ENCODE peak calls at places on chromosomes 13 and 19, in eight cellular contexts. Z is colonic mucosa; W is heart right ventricle; Q is ovary; K is upper lobe of right lung; L is CD8-positive, alpha-beta memory T cell; A is right cardiac atrium; C is aorta. P is an unnamed sample.

GRCh38 chr19:16118489-16119033 is 6.9 kb downstream of the RAB8A start:
- DNase-seq in W (no peak), Q (no peak), C (peak; percentile 70), Z (no peak), A (peak; percentile 71), L (no peak), K (peak; percentile 72), P (no peak)

GRCh38 chr13:112686364-112686763 is 3.5 kb upstream of the ATP11A start:
- DNase-seq in Q (no peak), C (no peak), K (peak; percentile 70), W (no peak), A (no peak), L (no peak), Z (no peak), P (no peak)

GRCh38 chr19:18000981-18001836 is 6.8 kb upstream of the ARRDC2 start:
- DNase-seq in K (peak; percentile 96), A (peak; percentile 98), W (peak; percentile 87), L (peak; percentile 98), C (peak; percentile 97), Z (peak; percentile 96), Q (peak; percentile 82), P (peak; percentile 92)

GRCh38 chr19:38304352-38304865 is 358 bp downstream of the C19orf33 start:
- DNase-seq in K (no peak), Z (no peak), C (no peak), L (no peak), W (no peak), Q (no peak), A (no peak), P (no peak)

GRCh38 chr13:112851107-112852046 is 117.6 kb upstream of the MCF2L start:
- DNase-seq in K (no peak), A (no peak), L (no peak), Q (no peak), C (peak; percentile 36), Z (no peak), W (no peak), P (no peak)

GRCh38 chr19:5718579-5719273 is 1.2 kb downstream of the LONP1 start:
- DNase-seq in W (no peak), L (no peak), C (no peak), K (no peak), A (no peak), Z (no peak), Q (no peak), P (no peak)

GRCh38 chr13:102830646-102831045 is 15.2 kb upstream of the ERCC5 start:
- DNase-seq in A (peak; percentile 50), Z (peak; percentile 76), K (no peak), L (no peak), C (no peak), Q (no peak), W (no peak), P (no peak)

GRCh38 chr13:60230593-60230992 is 66.9 kb upstream of the DIAPH3 start:
- DNase-seq in Q (no peak), A (no peak), Z (no peak), L (no peak), W (no peak), K (no peak), C (no peak), P (no peak)

GRCh38 chr19:39941615-39942507 is 7.4 kb upstream of the FCGBP start:
- DNase-seq in A (no peak), Z (no peak), K (no peak), L (peak; percentile 84), W (no peak), Q (no peak), C (no peak), P (peak; percentile 32)

GRCh38 chr13:19088416-19088815 is 93.2 kb downstream of the TUBA3C start:
- DNase-seq in K (no peak), Q (no peak), Z (no peak), W (no peak), A (no peak), L (no peak), C (no peak), P (no peak)

GRCh38 chr13:19085876-19086275 is 95.7 kb downstream of the TUBA3C start:
- DNase-seq in Q (no peak), Z (no peak), A (no peak), C (no peak), W (no peak), L (no peak), K (no peak), P (no peak)

GRCh38 chr13:19089315-19089714 is 92.3 kb downstream of the TUBA3C start:
- DNase-seq in K (no peak), Z (no peak), W (no peak), A (no peak), L (no peak), Q (no peak), C (no peak), P (no peak)

GRCh38 chr13:19083340-19083739 is 98.3 kb downstream of the TUBA3C start:
- DNase-seq in C (no peak), Z (no peak), W (no peak), Q (no peak), L (no peak), A (no peak), K (no peak), P (no peak)

GRCh38 chr13:19085258-19085657 is 96.4 kb downstream of the TUBA3C start:
- DNase-seq in C (no peak), K (no peak), A (no peak), L (no peak), Q (no peak), W (no peak), Z (no peak), P (no peak)
- H3K9me3 ChIP-seq in C (peaks cover 3% of the 10 kb centered on the region), K (peaks cover 5% of the 10 kb centered on the region), A (no peaks in the 10 kb centered on the region), L (no peaks in the 10 kb centered on the region), Q (no peaks in the 10 kb centered on the region), W (peaks cover 6% of the 10 kb centered on the region), Z (no peaks in the 10 kb centered on the region), P (no peaks in the 10 kb centered on the region)

DNA sequence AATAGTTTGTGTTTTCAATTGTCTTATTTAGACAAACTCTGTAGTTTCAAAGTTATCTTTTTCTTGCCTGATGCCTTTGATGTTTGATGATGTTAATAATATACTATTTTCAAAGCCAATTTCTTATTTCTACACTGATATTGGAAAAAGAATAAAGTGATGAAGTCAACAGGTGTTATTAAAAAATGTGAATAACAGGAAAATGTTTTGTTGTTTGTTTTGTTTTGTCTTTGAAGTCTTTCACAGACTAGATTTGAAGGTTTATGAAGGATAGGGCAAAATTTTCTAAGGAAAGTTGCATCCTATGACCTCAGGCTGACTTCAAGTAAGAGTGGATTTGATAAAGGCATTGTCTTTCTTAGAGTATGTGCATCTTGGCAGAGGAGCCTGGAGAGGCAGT is 31.2 kb downstream of the ZNF790 start:
- DNase-seq in Z (no peak), K (no peak), Q (no peak), L (no peak), C (no peak), W (no peak), A (no peak), P (no peak)
- H3K9me3 ChIP-seq in Z (peaks cover 19% of the 10 kb centered on the region), K (peaks cover 70% of the 10 kb centered on the region), Q (peaks cover 11% of the 10 kb centered on the region), L (peaks cover 51% of the 10 kb centered on the region), C (peaks cover 20% of the 10 kb centered on the region), W (peaks cover 100% of the 10 kb centered on the region), A (peaks cover 3% of the 10 kb centered on the region), P (peaks cover 17% of the 10 kb centered on the region)

DNA sequence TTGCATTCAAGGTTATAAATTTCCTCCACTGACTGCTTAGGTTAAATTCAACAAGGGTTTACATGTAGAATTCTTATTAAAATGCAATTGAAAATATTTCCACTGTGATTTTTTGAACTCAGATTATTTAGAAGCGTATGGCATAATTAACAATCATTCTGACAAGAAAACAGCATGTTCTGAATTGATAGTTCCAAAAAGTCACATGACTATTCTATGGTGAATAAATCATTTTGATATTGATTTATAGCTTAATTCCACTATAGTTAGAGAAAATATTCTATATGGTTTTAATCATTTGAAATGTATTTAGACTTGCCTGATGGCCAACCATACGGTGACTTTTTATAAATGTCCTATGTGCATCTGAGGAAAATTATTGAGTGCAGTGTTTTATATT is 3.0 kb downstream of the ZNF577 start:
- DNase-seq in A (no peak), W (no peak), L (no peak), K (no peak), Z (no peak), Q (no peak), C (no peak), P (no peak)
- H3K9me3 ChIP-seq in A (peaks cover 2% of the 10 kb centered on the region), W (peaks cover 100% of the 10 kb centered on the region), L (peaks cover 79% of the 10 kb centered on the region), K (peaks cover 16% of the 10 kb centered on the region), Z (no peaks in the 10 kb centered on the region), Q (no peaks in the 10 kb centered on the region), C (peaks cover 11% of the 10 kb centered on the region), P (peaks cover 44% of the 10 kb centered on the region)

GRCh38 chr19:29401712-29402421 is 123.9 kb upstream of the VSTM2B start:
- DNase-seq in A (no peak), W (no peak), C (no peak), Q (no peak), K (no peak), Z (no peak), L (no peak), P (no peak)

GRCh38 chr19:29405728-29405995 is 120.1 kb upstream of the VSTM2B start:
- DNase-seq in W (no peak), C (no peak), A (peak; percentile 20), Q (no peak), Z (no peak), K (no peak), L (no peak), P (no peak)

GRCh38 chr19:29400917-29401711 is 124.7 kb upstream of the VSTM2B start:
- DNase-seq in K (no peak), C (no peak), Q (no peak), Z (no peak), L (no peak), A (peak; percentile 35), W (no peak), P (no peak)

GRCh38 chr19:29404015-29404414 is 121.8 kb upstream of the VSTM2B start:
- DNase-seq in Q (no peak), Z (no peak), K (no peak), C (no peak), L (no peak), A (no peak), W (no peak), P (no peak)

DNA sequence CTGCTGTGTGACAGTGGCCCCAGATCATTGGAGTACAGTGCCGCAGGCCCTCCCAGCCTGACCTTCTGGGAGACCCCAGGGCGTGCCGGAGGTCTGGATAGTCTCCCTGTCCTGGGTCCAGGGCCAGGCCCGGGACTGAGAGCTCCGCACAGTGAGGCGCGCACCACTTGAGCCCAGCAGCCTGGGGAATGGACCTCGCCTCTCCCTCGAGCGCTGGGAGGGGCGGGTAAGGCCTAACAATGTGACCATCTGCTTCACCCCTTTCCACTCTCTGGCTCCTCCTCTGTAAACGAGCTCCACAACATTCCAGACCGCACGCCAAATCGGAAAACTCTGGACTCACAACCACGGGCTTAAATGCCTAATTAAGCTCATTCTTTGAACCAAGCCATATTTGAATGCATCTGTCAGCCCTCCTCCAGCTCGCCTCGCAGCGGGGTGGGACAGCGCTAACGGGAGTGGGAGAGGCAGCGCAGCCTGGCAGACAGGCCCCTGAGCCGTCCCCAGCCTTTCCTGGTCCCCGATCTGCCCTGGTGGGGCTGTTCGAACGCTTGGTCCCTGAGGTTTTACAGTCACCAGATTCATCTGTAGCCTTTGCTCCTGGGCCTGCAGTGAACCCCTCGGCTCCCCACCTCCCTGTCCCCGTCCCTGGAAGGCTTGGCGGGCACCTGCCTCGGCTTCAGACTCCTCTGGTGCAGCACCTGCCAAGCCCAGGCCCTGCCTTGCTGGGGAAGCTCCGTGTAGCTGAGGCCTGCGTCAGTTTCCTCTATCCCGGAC is 120.7 kb upstream of the VSTM2B start:
- DNase-seq in L (no peak), C (no peak), K (no peak), Z (peak; percentile 20), W (no peak), Q (peak; percentile 49), A (peak; percentile 74), P (no peak)
- H3K9me3 ChIP-seq in L (no peaks in the 10 kb centered on the region), C (no peaks in the 10 kb centered on the region), K (no peaks in the 10 kb centered on the region), Z (no peaks in the 10 kb centered on the region), W (no peaks in the 10 kb centered on the region), Q (no peaks in the 10 kb centered on the region), A (no peaks in the 10 kb centered on the region), P (no peaks in the 10 kb centered on the region)